ENCODE peak calls at places on chromosomes 4 and X, in ten cellular contexts. O is renal cortical epithelial cell; P is endothelial cell; I is CD8-positive, alpha-beta memory T cell; S is Jurkat, Clone E6-1; F is dorsolateral prefrontal cortex; T is stimulated activated CD4-positive, alpha-beta T cell treated with anti-CD3 and anti-CD28 coated beads, Interleukin-2, amount 100 ng/mL, for 48 hours; B is AG10803; V is mesothelial cell of epicardium; N is cardiac septum. E is an unnamed sample.

GRCh38 chrX:74521961-74522833 is 92.2 kb downstream of the RLIM start:
- DNase-seq in B (peak), S (no peak), N (no peak), V (no peak), P (no peak), I (no peak), T (no peak), O (no peak), F (no peak), E (peak)

GRCh38 chr4:6474053-6474568 is 1.7 kb upstream of the PPP2R2C start:
- DNase-seq in I (no peak), P (peak), V (no peak), O (no peak), N (peak), T (no peak), F (no peak), S (no peak), B (no peak), E (no peak)

GRCh38 chrX:68438575-68438974 is 5.3 kb upstream of the OPHN1 start:
- DNase-seq in N (no peak), I (no peak), S (no peak), B (no peak), T (no peak), O (peak), F (no peak), P (no peak), V (no peak), E (no peak)

GRCh38 chrX:141668371-141668770 is 30.2 kb downstream of the SPANXD start:
- DNase-seq in O (no peak), P (no peak), I (no peak), V (no peak), S (no peak), B (no peak), F (no peak), T (no peak), N (no peak), E (no peak)

GRCh38 chr4:140069068-140069467 is 84.9 kb downstream of the MAML3 start:
- DNase-seq in V (no peak), O (peak), I (no peak), T (no peak), P (no peak), N (no peak), F (no peak), B (peak), S (no peak), E (peak)

GRCh38 chrX:46601283-46601682 is 27.7 kb downstream of the CHST7 start:
- DNase-seq in O (no peak), F (no peak), B (peak), N (no peak), T (no peak), V (no peak), S (no peak), I (no peak), P (no peak), E (peak)

GRCh38 chr4:80306255-80306654 is 29.3 kb upstream of the CFAP299 start:
- DNase-seq in B (no peak), I (no peak), S (no peak), V (no peak), N (no peak), T (no peak), P (no peak), F (no peak), O (peak), E (no peak)

GRCh38 chrX:65241059-65241721 is 264.9 kb upstream of the ZC4H2 start:
- DNase-seq in F (no peak), O (no peak), N (no peak), B (no peak), P (no peak), V (no peak), S (no peak), T (no peak), I (no peak), E (no peak)

GRCh38 chrX:139204903-139205667 is 325.5 kb upstream of the F9 start:
- DNase-seq in P (peak), I (no peak), V (no peak), T (no peak), O (no peak), B (peak), S (no peak), F (no peak), N (no peak), E (no peak)

GRCh38 chrX:149717803-149718202 is 5.9 kb downstream of the MAGEA11 start:
- DNase-seq in F (no peak), I (no peak), P (no peak), T (no peak), B (no peak), O (no peak), N (no peak), S (no peak), V (no peak), E (no peak)

GRCh38 chrX:137212078-137212632 is 178.4 kb upstream of the GPR101 start:
- DNase-seq in B (no peak), S (no peak), I (no peak), V (no peak), O (no peak), N (no peak), F (no peak), T (no peak), P (no peak), E (no peak)

GRCh38 chr4:105061720-105062119 is 85.0 kb upstream of the TET2 start:
- DNase-seq in V (no peak), B (no peak), P (no peak), N (no peak), F (no peak), O (peak), T (no peak), S (no peak), I (no peak), E (no peak)

GRCh38 chr4:101334963-101335572 is 12.3 kb downstream of the PPP3CA start:
- DNase-seq in O (no peak), I (peak), P (no peak), F (no peak), B (no peak), N (no peak), S (no peak), T (no peak), V (no peak), E (peak)

GRCh38 chrX:24306430-24306829 is 7.4 kb downstream of the SUPT20HL2 start:
- DNase-seq in N (no peak), T (no peak), I (no peak), F (no peak), S (peak), B (no peak), P (no peak), V (no peak), O (no peak), E (peak)

GRCh38 chrX:104854188-104854587 is 288.2 kb downstream of the IL1RAPL2 start:
- DNase-seq in P (no peak), V (no peak), T (no peak), S (no peak), F (no peak), B (no peak), I (no peak), O (peak), N (no peak), E (peak)

GRCh38 chr4:40492747-40493146 is 136.9 kb downstream of the RBM47 start:
- DNase-seq in B (no peak), P (no peak), S (no peak), F (no peak), T (no peak), V (no peak), I (no peak), N (no peak), O (peak), E (no peak)

GRCh38 chr4:186666252-186666651 is 57.4 kb downstream of the FAT1 start:
- DNase-seq in P (no peak), I (no peak), N (no peak), F (no peak), V (no peak), O (peak), B (no peak), T (no peak), S (no peak), E (peak)

GRCh38 chr4:144289687-144290433 is 149.3 kb upstream of the GYPA start:
- DNase-seq in N (no peak), F (no peak), B (no peak), P (no peak), I (no peak), O (no peak), V (no peak), S (no peak), T (no peak), E (no peak)

GRCh38 chrX:23659339-23659738 is 8.0 kb upstream of the PRDX4 start:
- DNase-seq in B (no peak), O (no peak), I (no peak), V (no peak), S (no peak), P (no peak), F (no peak), T (no peak), N (no peak), E (no peak)

GRCh38 chr4:95358320-95358889 is 190.4 kb downstream of the UNC5C start:
- DNase-seq in P (no peak), I (no peak), N (no peak), V (no peak), S (no peak), B (no peak), O (peak), F (no peak), T (no peak), E (no peak)

GRCh38 chr4:40251366-40251765 is 54.5 kb downstream of the RHOH start:
- DNase-seq in V (no peak), I (no peak), O (peak), P (no peak), T (no peak), F (no peak), S (no peak), B (no peak), N (no peak), E (no peak)

GRCh38 chrX:110026099-110026844 is 23.4 kb downstream of the TMEM164 start:
- DNase-seq in N (no peak), T (no peak), F (no peak), P (no peak), S (no peak), I (no peak), V (no peak), O (peak), B (peak), E (peak)

E was measured in fibroblast of villous mesenchyme.